ENCODE peak calls at places on chromosomes 2 and 18, in seven cellular contexts. N, F, Y, O, G, J and X are unnamed samples.

GRCh38 chr2:240250150-240250984 is 109.9 kb upstream of the OTOS start:
- DNase-seq in Y (no peak), N (no peak), G (no peak), F (no peak), J (no peak), O (no peak), X (peak)

GRCh38 chr2:25320077-25320476 is 21.6 kb downstream of the DNMT3A start:
- DNase-seq in F (peak), Y (no peak), N (no peak), G (no peak), J (no peak), O (no peak), X (no peak)

GRCh38 chr2:237397072-237397471 is 16.9 kb downstream of the COL6A3 start:
- DNase-seq in Y (no peak), O (no peak), J (no peak), G (no peak), N (no peak), F (no peak), X (no peak)

GRCh38 chr18:59220164-59220783 is 316 bp downstream of the GRP start:
- DNase-seq in O (peak), N (no peak), J (no peak), Y (no peak), F (no peak), G (no peak), X (peak)

GRCh38 chr18:44737623-44738022 is 56.9 kb downstream of the SETBP1 start:
- DNase-seq in J (no peak), F (no peak), N (peak), G (no peak), O (no peak), Y (no peak), X (no peak)

GRCh38 chr18:35019929-35020328 is 21.3 kb upstream of the MAPRE2 start:
- DNase-seq in N (no peak), O (no peak), F (no peak), G (peak), Y (no peak), J (no peak), X (no peak)

GRCh38 chr18:42156266-42156665 is 201.2 kb downstream of the PIK3C3 start:
- DNase-seq in G (no peak), N (no peak), J (no peak), F (no peak), Y (no peak), O (peak), X (no peak)

GRCh38 chr2:27583390-27583915 is 611 bp downstream of the ZNF512 start:
- DNase-seq in N (no peak), J (no peak), F (peak), O (peak), Y (peak), G (no peak), X (no peak)

GRCh38 chr2:226882606-226883005 is 46.8 kb downstream of the RHBDD1 start:
- DNase-seq in Y (no peak), O (no peak), J (no peak), N (no peak), G (no peak), F (no peak), X (no peak)

GRCh38 chr18:9902832-9903231 is 11.0 kb upstream of the VAPA start:
- DNase-seq in Y (peak), G (no peak), J (no peak), O (no peak), N (no peak), F (no peak), X (no peak)

GRCh38 chr2:37468139-37468538 is 123.7 kb downstream of the QPCT start:
- DNase-seq in G (peak), Y (peak), J (no peak), N (peak), O (peak), F (no peak), X (no peak)

GRCh38 chr2:187129866-187130265 is 280.9 kb upstream of the ZSWIM2 start:
- DNase-seq in N (no peak), J (no peak), O (no peak), F (no peak), Y (no peak), G (no peak), X (no peak)

GRCh38 chr18:9787716-9788115 is 79.6 kb downstream of the RAB31 start:
- DNase-seq in Y (peak), O (peak), N (no peak), G (peak), F (no peak), J (no peak), X (no peak)

GRCh38 chr2:132430895-132431294 is 14.3 kb downstream of the GPR39 start:
- DNase-seq in J (no peak), O (peak), G (no peak), N (no peak), F (no peak), Y (no peak), X (no peak)

GRCh38 chr2:40127890-40128548 is 323.9 kb downstream of the SLC8A1 start:
- DNase-seq in O (peak), N (no peak), J (peak), G (peak), Y (peak), F (no peak), X (no peak)

GRCh38 chr2:182649316-182649715 is 66.7 kb upstream of the DNAJC10 start:
- DNase-seq in N (no peak), J (no peak), Y (peak), F (peak), O (peak), G (peak), X (peak)

GRCh38 chr18:3114026-3114425 is 101.1 kb upstream of the LPIN2 start:
- DNase-seq in O (no peak), F (no peak), J (no peak), Y (no peak), G (no peak), N (no peak), X (no peak)

GRCh38 chr2:231470246-231470900 is 6.1 kb upstream of the NCL start:
- DNase-seq in N (no peak), Y (no peak), F (no peak), O (no peak), G (no peak), J (no peak), X (no peak)

GRCh38 chr2:240983361-240983995 is 14.9 kb upstream of the SNED1 start:
- DNase-seq in J (no peak), G (peak), F (peak), O (no peak), N (peak), Y (peak), X (peak)

GRCh38 chr2:38194751-38195150 is 118.8 kb upstream of the CYP1B1 start:
- DNase-seq in N (no peak), F (no peak), G (no peak), O (no peak), J (no peak), Y (no peak), X (no peak)

GRCh38 chr2:152513681-152514080 is 178.7 kb downstream of the FMNL2 start:
- DNase-seq in J (no peak), N (peak), F (no peak), Y (peak), G (peak), O (peak), X (no peak)

GRCh38 chr2:95298471-95299111 is 1.4 kb downstream of the KCNIP3 start:
- DNase-seq in Y (no peak), J (no peak), N (no peak), F (no peak), G (no peak), O (no peak), X (no peak)

GRCh38 chr2:117523842-117524241 is 290.6 kb upstream of the DDX18 start:
- DNase-seq in J (no peak), F (no peak), O (peak), G (no peak), Y (no peak), N (no peak), X (no peak)

GRCh38 chr2:15223887-15224286 is 337.2 kb downstream of the NBAS start:
- DNase-seq in Y (peak), J (peak), G (peak), N (no peak), F (peak), O (peak), X (no peak)

GRCh38 chr2:207337234-207338219 is 171.8 kb upstream of the KLF7 start:
- DNase-seq in Y (peak), G (peak), J (no peak), O (peak), N (no peak), F (peak), X (no peak)

GRCh38 chr2:215002500-215002899 is 135.9 kb downstream of the ABCA12 start:
- DNase-seq in F (peak), J (peak), G (peak), Y (peak), O (peak), N (no peak), X (peak)

GRCh38 chr18:12015697-12016062 is 34.4 kb downstream of the IMPA2 start:
- DNase-seq in G (no peak), N (peak), O (peak), F (no peak), Y (peak), J (no peak), X (no peak)

GRCh38 chr18:22551536-22552151 is 133.9 kb upstream of the CTAGE1 start:
- DNase-seq in N (no peak), J (no peak), G (peak), F (no peak), O (peak), Y (peak), X (no peak)

GRCh38 chr2:56583796-56584313 is 400.1 kb downstream of the CCDC85A start:
- DNase-seq in G (no peak), O (no peak), N (no peak), F (no peak), Y (no peak), J (no peak), X (no peak)

GRCh38 chr2:204472375-204472774 is 72.9 kb upstream of the PARD3B start:
- DNase-seq in J (no peak), F (no peak), G (no peak), O (no peak), N (no peak), Y (no peak), X (no peak)

GRCh38 chr2:7118606-7119503 is 201.6 kb downstream of the RNF144A start:
- DNase-seq in F (peak), J (peak), G (peak), O (peak), N (no peak), Y (peak), X (no peak)
- TF ChIP-seq CTCF in F (peak), J (peak), G (peak), O (peak), N (no peak), Y (peak), X (peak)

DNA sequence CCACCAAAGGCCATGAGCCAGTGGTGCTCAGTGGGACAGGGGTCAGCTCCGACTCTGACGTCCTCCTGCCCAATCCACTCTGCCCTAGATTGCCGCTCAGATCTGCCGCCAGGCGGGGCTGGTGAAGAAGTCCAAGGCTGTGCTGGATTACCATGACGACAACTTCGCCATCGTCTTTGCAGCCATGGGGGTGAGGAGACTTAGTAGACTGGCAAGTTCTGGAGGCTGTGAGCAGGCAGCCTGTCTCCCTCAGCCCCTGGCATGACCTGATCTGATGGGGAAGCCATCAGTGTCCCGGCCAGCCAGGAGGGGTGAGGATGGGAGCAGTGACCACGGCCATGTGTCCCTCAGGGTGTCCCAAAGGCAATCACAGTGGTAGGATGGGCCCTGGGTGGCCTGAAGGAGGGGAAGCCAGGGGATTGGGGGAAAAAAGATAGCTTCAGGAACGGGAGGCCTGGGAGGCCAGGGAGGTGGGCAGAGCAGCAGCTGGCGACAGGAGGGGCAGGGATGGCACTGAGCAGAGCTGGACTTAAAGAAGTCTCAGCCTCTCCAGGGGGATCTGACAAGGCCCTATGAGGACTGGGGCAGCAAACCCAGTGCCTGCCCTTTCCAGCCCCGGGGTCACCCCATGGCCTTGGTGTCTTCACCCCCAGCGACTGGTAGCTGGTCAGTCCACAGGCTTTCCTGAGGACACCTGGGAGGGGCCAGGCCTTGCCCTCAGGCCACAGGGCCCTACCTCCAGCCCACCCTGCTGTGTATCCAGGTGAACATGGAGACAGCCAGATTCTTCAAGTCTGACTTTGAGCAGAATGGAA is 17.4 kb upstream of the ANKRD53 start:
- DNase-seq in J (no peak), N (no peak), O (no peak), Y (peak), F (no peak), G (no peak), X (peak)
- TF ChIP-seq CTCF in J (no peak), N (no peak), O (peak), Y (peak), F (no peak), G (peak), X (no peak)

GRCh38 chr2:20179179-20179754 is 45.7 kb downstream of the SDC1 start:
- DNase-seq in F (no peak), G (no peak), J (no peak), N (no peak), O (no peak), Y (no peak), X (no peak)

GRCh38 chr2:20181761-20182160 is 43.2 kb downstream of the SDC1 start:
- DNase-seq in N (no peak), G (no peak), J (no peak), F (no peak), O (no peak), Y (no peak), X (no peak)

GRCh38 chr2:20180676-20181648 is 44.0 kb downstream of the SDC1 start:
- DNase-seq in N (no peak), O (no peak), F (no peak), G (no peak), Y (no peak), J (no peak), X (no peak)

GRCh38 chr2:20178404-20179178 is 46.3 kb downstream of the SDC1 start:
- DNase-seq in F (no peak), G (no peak), O (no peak), N (no peak), Y (no peak), J (no peak), X (no peak)

DNA sequence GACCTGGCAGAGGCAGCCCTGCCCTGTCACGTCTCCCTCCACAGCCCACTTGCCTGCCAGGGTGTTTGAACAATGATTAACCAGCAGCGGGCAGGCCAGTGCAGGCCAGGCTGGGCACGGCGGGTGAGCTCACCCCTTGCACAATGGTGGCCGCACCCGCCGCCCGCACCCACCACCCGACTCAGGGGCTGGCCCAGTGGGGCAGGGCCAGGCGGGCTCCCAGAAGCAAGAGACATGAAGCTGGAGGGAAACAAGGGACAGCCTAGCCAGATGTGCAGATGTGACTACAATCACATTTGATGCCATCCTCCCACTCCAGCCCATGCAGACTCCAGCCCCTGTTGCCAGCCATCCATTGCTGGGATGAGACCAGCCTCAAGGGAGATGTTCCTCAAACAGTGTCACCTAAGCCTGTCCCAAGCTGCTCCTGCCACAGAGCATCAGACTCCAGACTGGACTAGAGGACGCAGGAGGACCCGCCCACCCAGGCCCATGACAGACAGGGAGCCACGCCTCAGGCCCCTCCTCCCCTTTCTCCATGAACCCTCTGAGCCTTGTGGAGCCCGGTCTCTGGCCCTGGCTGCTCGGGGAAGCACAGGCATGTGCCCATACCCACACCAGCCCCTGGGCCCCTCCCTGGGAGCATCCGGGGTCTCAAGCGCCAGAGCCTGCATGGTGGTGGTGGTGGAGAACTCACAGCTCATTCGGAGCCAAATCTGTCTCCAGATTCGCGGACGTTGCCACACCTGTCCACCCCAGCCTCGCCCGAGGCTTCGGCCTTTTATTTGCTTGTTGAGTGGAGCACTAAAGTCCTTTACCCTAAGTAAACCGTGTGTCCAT is 45.0 kb downstream of the SDC1 start:
- DNase-seq in Y (no peak), O (no peak), G (no peak), J (no peak), N (no peak), F (no peak), X (no peak)
- TF ChIP-seq CTCF in Y (no peak), O (no peak), G (no peak), J (no peak), N (no peak), F (no peak), X (no peak)

GRCh38 chr2:33786881-33787280 is 187.8 kb upstream of the FAM98A start:
- DNase-seq in F (no peak), Y (no peak), J (no peak), G (no peak), O (no peak), N (no peak), X (no peak)
- TF ChIP-seq CTCF in F (no peak), Y (no peak), J (no peak), G (no peak), O (no peak), N (no peak), X (no peak)

DNA sequence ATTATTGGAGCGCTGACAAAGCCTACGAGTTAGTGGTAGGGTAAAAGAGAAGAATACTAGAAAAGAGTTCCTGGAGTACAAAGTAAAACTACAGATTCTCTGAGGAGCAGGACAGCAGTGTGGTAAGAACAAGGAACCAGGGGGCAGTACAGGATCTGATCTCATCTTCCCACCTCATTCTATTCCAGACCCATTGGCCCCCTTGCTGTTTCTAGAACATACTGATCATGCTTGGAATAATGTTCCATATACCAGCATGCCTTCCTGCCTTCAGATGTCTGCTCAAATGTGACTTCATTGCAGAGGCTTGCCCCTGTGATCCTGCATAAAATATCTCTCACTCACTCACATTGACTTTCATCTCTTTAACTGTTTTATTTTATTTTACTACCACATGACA is 19.3 kb downstream of the MSGN1 start:
- DNase-seq in J (no peak), Y (no peak), N (no peak), O (peak), G (peak), F (no peak), X (no peak)
- TF ChIP-seq CTCF in J (no peak), Y (no peak), N (no peak), O (no peak), G (peak), F (no peak), X (no peak)

DNA sequence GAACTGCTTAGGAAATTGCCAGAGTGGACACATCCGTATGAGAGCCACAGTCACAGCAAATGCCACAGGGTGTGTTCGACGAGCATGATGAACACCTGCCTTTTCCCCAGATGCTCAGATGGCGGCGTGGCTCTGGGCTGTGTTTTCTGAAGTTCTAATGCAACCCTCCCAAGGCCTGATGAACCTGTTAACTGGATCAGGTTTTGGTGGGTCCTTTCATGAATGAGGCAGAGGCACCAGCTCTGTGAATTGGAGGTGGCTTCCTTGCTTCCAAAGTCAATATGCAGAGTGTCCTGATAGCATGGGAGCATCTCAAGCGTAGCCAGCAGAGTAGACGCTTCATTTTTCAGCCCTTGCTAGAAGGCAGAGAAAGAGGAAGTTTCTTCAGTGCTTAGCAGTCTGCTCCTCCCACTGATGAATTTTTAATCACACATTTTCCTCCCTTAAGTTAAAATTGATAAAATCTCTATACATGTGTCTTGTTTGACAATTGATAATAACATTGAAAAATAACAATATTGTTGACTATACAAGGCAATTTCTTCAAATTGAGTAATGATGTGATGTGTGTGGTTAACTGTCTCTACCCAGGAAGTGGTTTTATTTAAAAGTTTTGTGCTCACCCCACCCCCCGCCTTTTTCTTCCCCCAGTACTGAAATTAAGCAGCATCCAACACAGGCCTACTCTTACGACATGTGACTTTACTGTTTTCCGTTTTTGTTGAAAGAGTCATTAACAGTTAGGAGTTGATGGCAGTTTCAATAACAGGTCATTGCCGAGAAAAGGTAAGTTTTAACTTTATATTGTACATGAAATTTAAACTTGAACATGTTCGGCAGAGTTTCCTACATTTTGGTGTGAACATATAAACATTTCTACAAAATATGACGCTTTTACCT is at the start of gene ARHGAP15:
- DNase-seq in G (no peak), F (peak), Y (no peak), N (peak), O (no peak), J (no peak), X (peak)
- TF ChIP-seq CTCF in G (no peak), F (no peak), Y (no peak), N (no peak), O (no peak), J (no peak), X (no peak)